ENCODE peak calls at places on chromosome 6, in five cellular contexts. Z, F, I, D and K are unnamed samples.

GRCh38 chr6:112827793-112828192 is 480.7 kb downstream of the RFPL4B start:
- DNase-seq in F (no peak), D (no peak), I (peak), Z (no peak), K (no peak)

GRCh38 chr6:136254851-136255466 is 4.8 kb upstream of the MTFR2 start:
- DNase-seq in F (no peak), Z (no peak), I (no peak), D (no peak), K (no peak)

GRCh38 chr6:101090281-101090680 is 209.2 kb upstream of the ASCC3 start:
- DNase-seq in Z (no peak), I (no peak), F (no peak), D (no peak), K (no peak)

GRCh38 chr6:85464722-85465150 is 14.9 kb downstream of the NT5E start:
- DNase-seq in F (no peak), I (peak), Z (no peak), D (no peak), K (no peak)

GRCh38 chr6:140360651-140361050 is 986.2 kb upstream of the CITED2 start:
- DNase-seq in D (no peak), I (no peak), Z (no peak), F (no peak), K (no peak)

GRCh38 chr6:41159415-41160082 is 3.4 kb downstream of the TREM2 start:
- DNase-seq in D (no peak), I (peak), F (no peak), Z (no peak), K (no peak)

GRCh38 chr6:140264451-140264850 is 890.0 kb upstream of the CITED2 start:
- DNase-seq in F (no peak), I (no peak), Z (no peak), D (no peak), K (no peak)

GRCh38 chr6:36827261-36828079 is 11.8 kb downstream of the CPNE5 start:
- DNase-seq in F (no peak), I (peak), Z (no peak), D (no peak), K (no peak)

GRCh38 chr6:3119040-3119723 is 671 bp downstream of the BPHL start:
- DNase-seq in Z (no peak), I (peak), F (no peak), D (peak), K (no peak)

GRCh38 chr6:13261464-13261994 is 66.8 kb downstream of the TBC1D7 start:
- DNase-seq in D (no peak), Z (peak), F (no peak), I (no peak), K (no peak)

GRCh38 chr6:121607716-121608115 is 172.3 kb downstream of the GJA1 start:
- DNase-seq in F (no peak), I (no peak), D (no peak), Z (no peak), K (no peak)

GRCh38 chr6:28607990-28608389 is 82.3 kb downstream of the GPX5 start:
- DNase-seq in I (peak), D (no peak), Z (no peak), F (no peak), K (no peak)

GRCh38 chr6:90068835-90069478 is 174.7 kb downstream of the GJA10 start:
- DNase-seq in Z (no peak), D (no peak), I (peak), F (no peak), K (no peak)

GRCh38 chr6:76448109-76448508 is 375.6 kb upstream of the IMPG1 start:
- DNase-seq in Z (no peak), F (no peak), I (no peak), D (no peak), K (no peak)

GRCh38 chr6:136411453-136412354 is 122.1 kb upstream of the BCLAF1 start:
- DNase-seq in I (no peak), F (no peak), Z (no peak), D (no peak), K (no peak)

GRCh38 chr6:5115168-5115567 is 30.0 kb downstream of the PPP1R3G start:
- DNase-seq in I (peak), Z (no peak), F (no peak), D (no peak), K (no peak)

GRCh38 chr6:52691718-52692117 is 20.8 kb downstream of the TMEM14A start:
- DNase-seq in Z (no peak), D (no peak), F (no peak), I (peak), K (no peak)

GRCh38 chr6:54063228-54063539 is 48.1 kb upstream of the MLIP start:
- DNase-seq in D (no peak), I (no peak), F (no peak), Z (no peak), K (no peak)

GRCh38 chr6:80769101-80769500 is 662.6 kb downstream of the BCKDHB start:
- DNase-seq in F (no peak), I (no peak), D (no peak), Z (no peak), K (no peak)

GRCh38 chr6:105900120-105900937 is 185.8 kb upstream of the PRDM1 start:
- DNase-seq in F (no peak), D (no peak), I (peak), Z (no peak), K (no peak)

GRCh38 chr6:9397981-9398559 is 962.7 kb upstream of the SLC35B3 start:
- DNase-seq in D (no peak), I (no peak), F (no peak), Z (no peak), K (peak)

GRCh38 chr6:6243846-6244245 is 76.6 kb downstream of the F13A1 start:
- DNase-seq in I (no peak), Z (no peak), D (no peak), F (no peak), K (no peak)

GRCh38 chr6:136429681-136430080 is 120.5 kb downstream of the MAP7 start:
- DNase-seq in Z (no peak), I (no peak), D (no peak), F (no peak), K (no peak)

GRCh38 chr6:76230711-76231110 is 158.2 kb upstream of the IMPG1 start:
- DNase-seq in F (no peak), Z (no peak), I (no peak), D (peak), K (no peak)

GRCh38 chr6:111692327-111693164 is 86.9 kb upstream of the TRAF3IP2 start:
- DNase-seq in F (no peak), I (no peak), D (peak), Z (no peak), K (no peak)

GRCh38 chr6:31498748-31499147 is 803 bp downstream of the MICB start:
- DNase-seq in Z (no peak), I (peak), D (peak), F (no peak), K (no peak)

GRCh38 chr6:19988555-19988954 is 151.4 kb downstream of the ID4 start:
- DNase-seq in I (peak), F (no peak), D (peak), Z (no peak), K (no peak)

GRCh38 chr6:42400886-42401604 is 50.7 kb downstream of the TRERF1 start:
- DNase-seq in F (no peak), D (no peak), I (no peak), Z (no peak), K (no peak)

GRCh38 chr6:156957931-156958547 is 180.9 kb downstream of the ARID1B start:
- DNase-seq in D (no peak), I (no peak), Z (no peak), F (no peak), K (no peak)

GRCh38 chr6:14130431-14131075 is 13.0 kb downstream of the CD83 start:
- DNase-seq in F (no peak), Z (no peak), I (no peak), D (no peak), K (no peak)

GRCh38 chr6:133298335-133298734 is 57.2 kb downstream of the EYA4 start:
- DNase-seq in Z (no peak), I (no peak), D (no peak), F (no peak), K (no peak)

GRCh38 chr6:158500016-158500735 is 59.7 kb upstream of the TMEM181 start:
- DNase-seq in D (peak), I (no peak), Z (no peak), F (no peak), K (no peak)

GRCh38 chr6:16200231-16200941 is 38.0 kb upstream of the GMPR start:
- DNase-seq in I (no peak), F (no peak), D (no peak), Z (no peak), K (peak)